ENCODE peak calls at places on chromosomes 4 and X, in nine cellular contexts. A is T-helper 9 cell; I is ovary; G is nephron progenitor cell; Z is NK-92 treated with Interleukin-12 subunit alpha and Interleukin-12 subunit beta, amount 100 ng/mL, for 24 hours; L is T-cell; W is anterior cingulate cortex; O is endothelial cell; B is NCI-H345. D is an unnamed sample.

GRCh38 chrX:151815461-151815860 is 80.9 kb downstream of the CNGA2 start:
- DNase-seq in I (no peak), L (no peak), G (no peak), Z (no peak), B (no peak), W (no peak), A (no peak), O (no peak), D (no peak)

GRCh38 chrX:49039598-49040375 is 3.4 kb downstream of the TFE3 start:
- DNase-seq in L (no peak), W (peak; percentile 26), O (peak; percentile 69), I (peak; percentile 90), Z (peak; percentile 68), A (peak; percentile 24), B (peak; percentile 38), G (peak; percentile 63), D (peak; percentile 54)

GRCh38 chr4:42816864-42817263 is 75.6 kb upstream of the GRXCR1 start:
- DNase-seq in W (no peak), O (no peak), Z (no peak), I (no peak), G (no peak), B (no peak), A (no peak), L (no peak), D (no peak)

GRCh38 chr4:152697284-152698011 is 17.7 kb upstream of the TMEM154 start:
- DNase-seq in A (no peak), W (no peak), I (no peak), B (no peak), G (no peak), O (no peak), Z (no peak), L (no peak), D (no peak)

GRCh38 chr4:151223465-151223864 is 53.5 kb upstream of the PRSS48 start:
- DNase-seq in G (no peak), O (no peak), B (no peak), Z (no peak), A (no peak), I (no peak), L (no peak), W (no peak), D (no peak)

GRCh38 chr4:1862055-1862911 is 6.3 kb upstream of the LETM1 start:
- DNase-seq in B (no peak), O (no peak), A (peak; percentile 6), L (no peak), G (peak; percentile 20), I (no peak), Z (no peak), W (no peak), D (no peak)

GRCh38 chr4:76211769-76212168 is 1.9 kb downstream of the SCARB2 start:
- DNase-seq in G (no peak), W (no peak), I (no peak), L (no peak), A (no peak), O (no peak), Z (no peak), B (no peak), D (no peak)

GRCh38 chrX:133350751-133351150 is 64.5 kb downstream of the GPC4 start:
- DNase-seq in O (no peak), Z (no peak), L (no peak), W (no peak), B (no peak), G (no peak), I (peak; percentile 79), A (no peak), D (no peak)

GRCh38 chr4:5200546-5200945 is 149.3 kb downstream of the STK32B start:
- DNase-seq in O (no peak), G (no peak), Z (no peak), I (no peak), A (no peak), L (no peak), W (no peak), B (no peak), D (no peak)

GRCh38 chrX:115362334-115363095 is 73.0 kb downstream of the LUZP4 start:
- DNase-seq in A (no peak), O (no peak), W (no peak), Z (no peak), L (no peak), B (no peak), G (no peak), I (no peak), D (no peak)

GRCh38 chrX:23269923-23270322 is 64.7 kb upstream of the PTCHD1 start:
- DNase-seq in L (no peak), G (no peak), B (no peak), A (no peak), I (no peak), W (no peak), Z (no peak), O (no peak), D (no peak)

GRCh38 chr4:47566566-47566965 is 81.5 kb downstream of the ATP10D start:
- DNase-seq in A (no peak), B (no peak), I (no peak), O (no peak), L (no peak), W (no peak), Z (no peak), G (no peak), D (no peak)

GRCh38 chrX:9682861-9683260 is 82.8 kb downstream of the GPR143 start:
- DNase-seq in O (no peak), I (no peak), Z (no peak), A (no peak), G (no peak), B (no peak), L (no peak), W (no peak), D (no peak)

GRCh38 chrX:123083924-123084323 is 100.2 kb upstream of the GRIA3 start:
- DNase-seq in W (no peak), O (no peak), Z (no peak), A (no peak), G (no peak), L (no peak), B (no peak), I (no peak), D (no peak)

GRCh38 chr4:70583952-70584834 is 7.9 kb upstream of the AMBN start:
- DNase-seq in Z (no peak), O (no peak), W (no peak), G (no peak), B (peak; percentile 90), A (no peak), I (no peak), L (no peak), D (no peak)

GRCh38 chrX:132270021-132270420 is 50.8 kb upstream of the RAP2C start:
- DNase-seq in G (no peak), I (no peak), B (no peak), Z (no peak), A (no peak), W (no peak), O (no peak), L (no peak), D (no peak)

GRCh38 chrX:1646009-1646408 is 31.1 kb downstream of the ASMT start:
- DNase-seq in W (no peak), L (no peak), G (no peak), A (no peak), B (no peak), Z (no peak), I (no peak), O (no peak), D (no peak)

GRCh38 chr4:148914734-148915133 is 472.5 kb upstream of the NR3C2 start:
- DNase-seq in I (no peak), A (no peak), O (no peak), Z (no peak), B (no peak), G (no peak), L (no peak), W (no peak), D (no peak)

GRCh38 chrX:66638591-66639500 is at the start of gene EDA2R:
- DNase-seq in Z (no peak), A (no peak), G (peak; percentile 41), B (no peak), O (peak; percentile 30), I (peak; percentile 49), W (no peak), L (no peak), D (no peak)

GRCh38 chrX:42602566-42602965 is 175.4 kb downstream of the PPP1R2C start:
- DNase-seq in O (no peak), I (no peak), B (no peak), Z (no peak), W (no peak), L (no peak), A (no peak), G (no peak), D (no peak)